ENCODE peak calls at places on chromosomes 1 and 21, in ten cellular contexts. V is NCI-H345; D is effector memory CD8-positive, alpha-beta T cell; R is NB4; T is lower lobe of right lung; W is CD8-positive, alpha-beta T cell; H is Kasumi-1; Z is BJ; X is stimulated activated CD4-positive, alpha-beta T cell treated with anti-CD3 and anti-CD28 coated beads, Interleukin-4, amount 100 ng/mL, for 24 hours; Q is T-helper 1 cell. B is an unnamed sample.

GRCh38 chr1:10838541-10838940 is 42.1 kb upstream of the CASZ1 start:
- DNase-seq in V (no peak), D (no peak), R (no peak), T (no peak), W (no peak), H (no peak), Z (no peak), X (no peak), Q (no peak), B (no peak)

GRCh38 chr1:32336963-32337675 is 1.1 kb upstream of the MARCKSL1 start:
- DNase-seq in V (no peak), D (peak; percentile 56), R (peak; percentile 97), T (peak; percentile 84), W (no peak), H (peak; percentile 90), Z (no peak), X (peak; percentile 65), Q (peak; percentile 51), B (peak; percentile 30)

GRCh38 chr21:45076245-45076661 is 1.9 kb downstream of the ADARB1 start:
- DNase-seq in V (no peak), D (no peak), R (peak; percentile 29), T (no peak), W (no peak), H (no peak), Z (no peak), X (peak; percentile 19), Q (no peak), B (no peak)

GRCh38 chr1:152582647-152583046 is 2.3 kb upstream of the LCE3D start:
- DNase-seq in V (no peak), D (no peak), R (no peak), T (no peak), W (no peak), H (no peak), Z (no peak), X (no peak), Q (no peak), B (no peak)

GRCh38 chr1:4596486-4596885 is 57.9 kb upstream of the AJAP1 start:
- DNase-seq in V (no peak), D (no peak), R (no peak), T (no peak), W (peak; percentile 19), H (no peak), Z (no peak), X (no peak), Q (no peak), B (no peak)

GRCh38 chr1:70438529-70438928 is 27.5 kb downstream of the CTH start:
- DNase-seq in V (no peak), D (no peak), R (no peak), T (no peak), W (no peak), H (no peak), Z (no peak), X (no peak), Q (no peak), B (no peak)

GRCh38 chr1:39081266-39082139 is 55.4 kb downstream of the NDUFS5 start:
- DNase-seq in V (peak; percentile 35), D (no peak), R (peak; percentile 66), T (peak; percentile 54), W (peak; percentile 57), H (no peak), Z (no peak), X (peak; percentile 18), Q (no peak), B (no peak)

GRCh38 chr1:32724678-32725594 is 22.4 kb upstream of the SYNC start:
- DNase-seq in V (no peak), D (no peak), R (peak; percentile 89), T (no peak), W (no peak), H (peak; percentile 83), Z (peak; percentile 78), X (peak; percentile 26), Q (no peak), B (peak; percentile 71)

GRCh38 chr1:156812293-156812990 is 4.2 kb downstream of the SH2D2A start:
- DNase-seq in V (no peak), D (no peak), R (no peak), T (no peak), W (no peak), H (no peak), Z (no peak), X (no peak), Q (no peak), B (no peak)

GRCh38 chr1:154306151-154306550 is 14.7 kb upstream of the AQP10 start:
- DNase-seq in V (no peak), D (no peak), R (no peak), T (no peak), W (no peak), H (no peak), Z (no peak), X (no peak), Q (no peak), B (no peak)

GRCh38 chr1:54490361-54491248 is 57.4 kb upstream of the ACOT11 start:
- DNase-seq in V (peak; percentile 66), D (no peak), R (peak; percentile 42), T (no peak), W (no peak), H (peak; percentile 5), Z (no peak), X (no peak), Q (no peak), B (no peak)

GRCh38 chr1:203351037-203351625 is at the start of gene FMOD:
- DNase-seq in V (no peak), D (no peak), R (peak; percentile 25), T (no peak), W (no peak), H (no peak), Z (no peak), X (no peak), Q (no peak), B (no peak)

GRCh38 chr1:62725981-62726588 is 37.9 kb upstream of the DOCK7 start:
- DNase-seq in V (no peak), D (no peak), R (no peak), T (no peak), W (no peak), H (no peak), Z (no peak), X (no peak), Q (no peak), B (no peak)

GRCh38 chr21:27703806-27704205 is 736.9 kb upstream of the ADAMTS5 start:
- DNase-seq in V (no peak), D (no peak), R (no peak), T (no peak), W (no peak), H (no peak), Z (peak; percentile 46), X (no peak), Q (no peak), B (no peak)

GRCh38 chr1:171817511-171818265 is 23.6 kb upstream of the DNM3 start:
- DNase-seq in V (peak; percentile 43), D (no peak), R (peak; percentile 28), T (no peak), W (no peak), H (no peak), Z (peak; percentile 39), X (peak; percentile 59), Q (no peak), B (no peak)

GRCh38 chr1:57162607-57163235 is 196.9 kb upstream of the C8B start:
- DNase-seq in V (no peak), D (no peak), R (no peak), T (no peak), W (no peak), H (no peak), Z (no peak), X (no peak), Q (no peak), B (no peak)

GRCh38 chr1:17218939-17219338 is 14.0 kb downstream of the PADI1 start:
- DNase-seq in V (no peak), D (no peak), R (no peak), T (no peak), W (no peak), H (no peak), Z (no peak), X (no peak), Q (no peak), B (no peak)

GRCh38 chr1:114803001-114803400 is 22.5 kb upstream of the SIKE1 start:
- DNase-seq in V (no peak), D (no peak), R (no peak), T (no peak), W (no peak), H (no peak), Z (no peak), X (no peak), Q (no peak), B (no peak)

GRCh38 chr1:212680691-212681090 is 18.9 kb downstream of the BATF3 start:
- DNase-seq in V (no peak), D (no peak), R (no peak), T (no peak), W (no peak), H (no peak), Z (no peak), X (no peak), Q (no peak), B (no peak)

GRCh38 chr1:161119017-161119378 is 1.1 kb downstream of the NIT1 start:
- DNase-seq in V (no peak), D (no peak), R (peak; percentile 28), T (no peak), W (no peak), H (no peak), Z (no peak), X (peak; percentile 33), Q (no peak), B (no peak)

GRCh38 chr1:151013518-151013917 is 5.3 kb downstream of the PRUNE1 start:
- DNase-seq in V (no peak), D (no peak), R (no peak), T (no peak), W (no peak), H (no peak), Z (no peak), X (no peak), Q (no peak), B (no peak)

GRCh38 chr1:29879217-29879616 is 642.9 kb downstream of the PTPRU start:
- DNase-seq in V (no peak), D (no peak), R (no peak), T (no peak), W (no peak), H (no peak), Z (no peak), X (no peak), Q (no peak), B (no peak)

GRCh38 chr1:207004931-207005830 is 27.4 kb downstream of the C1orf116 start:
- DNase-seq in V (peak; percentile 50), D (peak; percentile 33), R (peak; percentile 46), T (peak; percentile 64), W (peak; percentile 56), H (peak; percentile 69), Z (no peak), X (peak; percentile 39), Q (no peak), B (peak; percentile 41)

GRCh38 chr21:45270306-45270821 is 17.3 kb downstream of the POFUT2 start:
- DNase-seq in V (no peak), D (no peak), R (no peak), T (no peak), W (no peak), H (peak; percentile 1), Z (no peak), X (no peak), Q (no peak), B (no peak)

GRCh38 chr1:96238426-96238825 is 483.2 kb upstream of the PTBP2 start:
- DNase-seq in V (no peak), D (no peak), R (no peak), T (no peak), W (no peak), H (no peak), Z (no peak), X (no peak), Q (no peak), B (no peak)

GRCh38 chr1:218728994-218729393 is 383.9 kb downstream of the TGFB2 start:
- DNase-seq in V (no peak), D (no peak), R (no peak), T (no peak), W (no peak), H (no peak), Z (no peak), X (no peak), Q (no peak), B (no peak)

GRCh38 chr21:31184462-31184861 is 146.2 kb upstream of the KRTAP19-8 start:
- DNase-seq in V (no peak), D (no peak), R (peak; percentile 28), T (no peak), W (peak; percentile 71), H (no peak), Z (no peak), X (peak; percentile 82), Q (peak; percentile 30), B (peak; percentile 91)

GRCh38 chr1:200558866-200559459 is 61.6 kb downstream of the KIF14 start:
- DNase-seq in V (peak; percentile 9), D (peak; percentile 16), R (peak; percentile 53), T (no peak), W (no peak), H (peak; percentile 87), Z (peak; percentile 14), X (no peak), Q (no peak), B (no peak)

B was measured in CD4-positive, CD25-positive, alpha-beta regulatory T cell.